ENCODE peak calls at places on chromosome 13, in five cellular contexts. Z, V, P, O and R are unnamed samples. For H3K27me3 and H3K4me1, the result is how much of the 10 kb centered on the place peaks cover.

GRCh38 chr13:110812111-110812868 is 98.8 kb downstream of the ING1 start:
- DNase-seq in Z (no peak), V (no peak), P (peak), O (no peak), R (peak)

GRCh38 chr13:106433066-106433465 is 102.4 kb downstream of the EFNB2 start:
- DNase-seq in Z (no peak), V (no peak), P (peak), O (peak), R (no peak)

GRCh38 chr13:24911135-24911524 is 147.2 kb downstream of the RNF17 start:
- DNase-seq in Z (no peak), V (no peak), P (peak), O (no peak), R (no peak)

GRCh38 chr13:110123041-110123809 is 183.7 kb downstream of the COL4A1 start:
- DNase-seq in Z (no peak), V (no peak), P (no peak), O (peak), R (peak)

GRCh38 chr13:26062853-26063444 is 11.1 kb upstream of the SHISA2 start:
- DNase-seq in Z (peak), V (no peak), P (peak), O (peak), R (no peak)

GRCh38 chr13:113114511-113115362 is 7.9 kb upstream of the F10 start:
- DNase-seq in Z (no peak), V (no peak), P (no peak), O (no peak), R (peak)

GRCh38 chr13:33642374-33643065 is 175.4 kb upstream of the RFC3 start:
- DNase-seq in Z (peak), V (no peak), P (peak), O (no peak), R (no peak)

GRCh38 chr13:111518161-111518791 is 197.8 kb downstream of the TEX29 start:
- DNase-seq in Z (no peak), V (peak), P (no peak), O (no peak), R (no peak)

GRCh38 chr13:46388846-46389245 is 1.8 kb upstream of the RUBCNL start:
- DNase-seq in Z (no peak), V (no peak), P (no peak), O (no peak), R (no peak)

GRCh38 chr13:67803118-67803517 is 573.0 kb upstream of the PCDH9 start:
- DNase-seq in Z (no peak), V (no peak), P (no peak), O (no peak), R (no peak)

GRCh38 chr13:47661076-47661475 is 340.0 kb downstream of the SUCLA2 start:
- DNase-seq in Z (no peak), V (no peak), P (peak), O (no peak), R (no peak)

GRCh38 chr13:26202365-26202972 is 19.6 kb downstream of the RNF6 start:
- DNase-seq in Z (no peak), V (no peak), P (peak), O (no peak), R (no peak)

GRCh38 chr13:112212533-112212932 is 145.6 kb downstream of the SOX1 start:
- DNase-seq in Z (no peak), V (no peak), P (no peak), O (no peak), R (no peak)

GRCh38 chr13:76398426-76398825 is 487.8 kb downstream of the KCTD12 start:
- DNase-seq in Z (no peak), V (no peak), P (peak), O (no peak), R (no peak)

GRCh38 chr13:41842029-41842428 is 118.9 kb downstream of the VWA8 start:
- DNase-seq in Z (no peak), V (no peak), P (no peak), O (no peak), R (no peak)

GRCh38 chr13:19586904-19587634 is 25.7 kb upstream of the TPTE2 start:
- DNase-seq in Z (no peak), V (peak), P (peak), O (peak), R (no peak)

GRCh38 chr13:31014461-31014860 is 82.0 kb downstream of the TEX26 start:
- DNase-seq in Z (no peak), V (no peak), P (no peak), O (no peak), R (no peak)

GRCh38 chr13:96492758-96493157 is 402.9 kb downstream of the HS6ST3 start:
- DNase-seq in Z (no peak), V (no peak), P (no peak), O (no peak), R (no peak)

GRCh38 chr13:43686557-43686956 is 100.2 kb downstream of the ENOX1 start:
- DNase-seq in Z (no peak), V (no peak), P (peak), O (no peak), R (peak)

GRCh38 chr13:48586591-48587103 is 53.8 kb upstream of the RCBTB2 start:
- DNase-seq in Z (no peak), V (no peak), P (peak), O (peak), R (no peak)

GRCh38 chr13:40665061-40665753 is 1.2 kb downstream of the FOXO1 start:
- DNase-seq in Z (peak), V (peak), P (peak), O (no peak), R (peak)

GRCh38 chr13:73451120-73452029 is 392.6 kb downstream of the KLF5 start:
- DNase-seq in Z (no peak), V (no peak), P (no peak), O (no peak), R (no peak)

GRCh38 chr13:114152285-114152645 is 19.8 kb upstream of the RASA3 start:
- DNase-seq in Z (no peak), V (no peak), P (no peak), O (no peak), R (no peak)

GRCh38 chr13:29993716-29994488 is 143.5 kb upstream of the UBL3 start:
- DNase-seq in Z (no peak), V (no peak), P (peak), O (peak), R (peak)

GRCh38 chr13:101919541-101920306 is 467.2 kb downstream of the ITGBL1 start:
- DNase-seq in Z (peak), V (no peak), P (peak), O (no peak), R (no peak)

GRCh38 chr13:101695870-101696516 is 243.5 kb downstream of the ITGBL1 start:
- DNase-seq in Z (no peak), V (no peak), P (no peak), O (no peak), R (no peak)

GRCh38 chr13:63336549-63336948 is 1920.9 kb upstream of the PCDH20 start:
- DNase-seq in Z (no peak), V (no peak), P (no peak), O (no peak), R (no peak)

GRCh38 chr13:103354189-103354588 is 288.0 kb upstream of the SLC10A2 start:
- DNase-seq in Z (no peak), V (no peak), P (no peak), O (no peak), R (no peak)

GRCh38 chr13:48492123-48493075 is 40.5 kb downstream of the RCBTB2 start:
- DNase-seq in Z (no peak), V (peak), P (peak), O (no peak), R (peak)

GRCh38 chr13:97766749-97767148 is 186.7 kb upstream of the IPO5 start:
- DNase-seq in Z (no peak), V (no peak), P (no peak), O (no peak), R (no peak)

GRCh38 chr13:51420681-51421476 is 32.0 kb downstream of the INTS6 start:
- DNase-seq in Z (no peak), V (no peak), P (no peak), O (no peak), R (no peak)

DNA sequence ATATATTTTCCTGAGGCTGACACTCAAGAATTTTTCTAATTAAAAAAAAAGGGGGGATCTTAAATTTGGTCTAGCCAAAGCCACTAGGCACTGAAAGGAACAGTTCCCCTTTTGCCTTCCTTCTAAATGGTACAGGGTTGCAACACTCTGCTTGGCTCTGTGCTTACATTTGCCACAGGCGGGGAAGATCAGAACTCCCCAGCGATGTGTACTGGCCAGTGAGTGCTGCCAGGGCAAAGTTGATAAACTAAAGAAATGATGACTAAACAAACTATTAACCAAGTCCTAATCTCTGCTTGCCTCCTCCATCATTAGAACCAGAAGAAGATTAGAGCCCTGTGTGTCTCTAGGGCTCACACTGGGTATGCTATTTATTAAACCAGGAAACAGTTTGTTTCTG is 75.3 kb upstream of the SCEL start:
- DNase-seq in Z (no peak), V (no peak), P (no peak), O (no peak), R (no peak)
- H3K4me3 ChIP-seq in Z (no peak), V (no peak), P (no peak), O (no peak), R (no peak)

GRCh38 chr13:107573184-107573583 is 642.2 kb downstream of the LIG4 start:
- DNase-seq in Z (no peak), V (no peak), P (no peak), O (no peak), R (no peak)
- H3K27me3 ChIP-seq in Z (under half), V (under half), P (under half), O (under half), R (under half)

GRCh38 chr13:79385694-79386093 is 20.4 kb downstream of the RBM26 start:
- DNase-seq in Z (no peak), V (peak), P (peak), O (no peak), R (no peak)
- H3K4me1 ChIP-seq in Z (under half), V (half or more), P (under half), O (under half), R (under half)

GRCh38 chr13:27921421-27921960 is 1.7 kb downstream of the PDX1 start:
- DNase-seq in Z (peak), V (no peak), P (no peak), O (no peak), R (no peak)
- H3K4me3 ChIP-seq in Z (peak), V (peak), P (peak), O (peak), R (peak)

GRCh38 chr13:99028890-99029289 is 51.0 kb upstream of the DOCK9 start:
- DNase-seq in Z (peak), V (peak), P (no peak), O (peak), R (no peak)
- H3K27me3 ChIP-seq in Z (under half), V (under half), P (under half), O (under half), R (under half)

GRCh38 chr13:98988277-98988676 is 10.4 kb upstream of the DOCK9 start:
- DNase-seq in Z (no peak), V (no peak), P (no peak), O (no peak), R (peak)

GRCh38 chr13:98990701-98991100 is 12.8 kb upstream of the DOCK9 start:
- DNase-seq in Z (no peak), V (no peak), P (no peak), O (no peak), R (no peak)

GRCh38 chr13:98987275-98987674 is 9.4 kb upstream of the DOCK9 start:
- DNase-seq in Z (no peak), V (no peak), P (no peak), O (no peak), R (no peak)

GRCh38 chr13:98989469-98990235 is 11.8 kb upstream of the DOCK9 start:
- DNase-seq in Z (no peak), V (no peak), P (no peak), O (no peak), R (peak)

DNA sequence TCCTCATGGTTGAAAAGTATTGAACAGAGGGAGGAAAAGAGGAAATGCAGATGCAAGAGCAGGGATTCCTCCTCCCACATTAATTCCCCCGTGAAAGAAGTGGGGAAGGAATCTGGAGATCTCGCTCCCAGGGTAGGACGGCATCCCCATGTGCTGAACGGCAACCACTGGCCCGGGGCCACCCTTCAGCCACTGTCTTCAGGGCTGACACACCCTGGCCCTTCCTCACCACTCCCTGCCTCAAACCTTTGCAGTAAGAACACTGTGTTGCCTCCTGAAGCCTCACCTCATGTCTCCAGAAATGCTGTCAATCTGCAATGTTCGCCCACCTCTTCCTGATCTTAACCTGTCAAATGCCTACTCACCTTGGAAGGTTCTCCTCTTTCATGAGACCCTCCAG is 10.9 kb upstream of the DOCK9 start:
- DNase-seq in Z (no peak), V (no peak), P (no peak), O (no peak), R (no peak)
- H3K4me1 ChIP-seq in Z (under half), V (under half), P (under half), O (under half), R (under half)

GRCh38 chr13:80213201-80213600 is 127.7 kb downstream of the SPRY2 start:
- DNase-seq in Z (no peak), V (no peak), P (no peak), O (no peak), R (peak)

GRCh38 chr13:80211573-80211972 is 129.4 kb downstream of the SPRY2 start:
- DNase-seq in Z (no peak), V (no peak), P (no peak), O (no peak), R (no peak)

GRCh38 chr13:80215368-80215767 is 125.6 kb downstream of the SPRY2 start:
- DNase-seq in Z (no peak), V (no peak), P (peak), O (no peak), R (no peak)

GRCh38 chr13:80214050-80214449 is 126.9 kb downstream of the SPRY2 start:
- DNase-seq in Z (no peak), V (no peak), P (no peak), O (no peak), R (peak)

GRCh38 chr13:80214521-80214941 is 126.4 kb downstream of the SPRY2 start:
- DNase-seq in Z (no peak), V (no peak), P (no peak), O (no peak), R (no peak)
- H3K4me3 ChIP-seq in Z (no peak), V (no peak), P (no peak), O (no peak), R (no peak)